ENCODE peak calls at places on chromosomes 2 and 18, in seven cellular contexts. Z, E, K, H, F, C and W are unnamed samples.

GRCh38 chr2:127046579-127046978 is 60.4 kb downstream of the BIN1 start:
- DNase-seq in K (no peak), E (no peak), F (no peak), Z (no peak), C (peak), H (peak), W (no peak)

GRCh38 chr18:7317804-7318231 is 86.9 kb downstream of the LRRC30 start:
- DNase-seq in H (no peak), E (no peak), C (no peak), F (no peak), K (no peak), Z (no peak), W (no peak)

GRCh38 chr18:62856294-62856693 is 141.0 kb downstream of the PHLPP1 start:
- DNase-seq in Z (no peak), K (no peak), E (no peak), F (no peak), C (no peak), H (no peak), W (no peak)

GRCh38 chr2:209648714-209649113 is 122.9 kb upstream of the UNC80 start:
- DNase-seq in H (no peak), E (peak), Z (no peak), F (peak), K (no peak), C (no peak), W (no peak)

GRCh38 chr18:43572165-43572564 is 294.9 kb upstream of the SYT4 start:
- DNase-seq in F (no peak), H (no peak), E (no peak), Z (no peak), K (no peak), C (no peak), W (no peak)

GRCh38 chr2:9552491-9553178 is 3.0 kb downstream of the ADAM17 start:
- DNase-seq in Z (no peak), K (no peak), E (peak), F (peak), C (no peak), H (no peak), W (no peak)

GRCh38 chr2:203972066-203972465 is 35.5 kb downstream of the ICOS start:
- DNase-seq in Z (no peak), F (no peak), K (no peak), H (no peak), C (no peak), E (no peak), W (no peak)

GRCh38 chr2:113755690-113756063 is 765 bp downstream of the SLC35F5 start:
- DNase-seq in C (no peak), Z (no peak), K (no peak), E (peak), F (peak), H (no peak), W (no peak)

GRCh38 chr2:189165656-189166380 is 13.7 kb downstream of the COL5A2 start:
- DNase-seq in E (no peak), K (no peak), C (no peak), H (no peak), Z (no peak), F (no peak), W (no peak)

GRCh38 chr2:69890881-69891280 is 2.9 kb upstream of the SNRNP27 start:
- DNase-seq in H (no peak), K (no peak), C (no peak), E (no peak), F (no peak), Z (no peak), W (no peak)

GRCh38 chr2:99860720-99861375 is 281.5 kb downstream of the AFF3 start:
- DNase-seq in F (no peak), Z (no peak), K (no peak), H (no peak), E (peak), C (no peak), W (no peak)

GRCh38 chr18:79590191-79591039 is 89.2 kb upstream of the CTDP1 start:
- DNase-seq in Z (no peak), E (no peak), F (peak), C (no peak), H (no peak), K (no peak), W (peak)

GRCh38 chr2:239898292-239898925 is 126.7 kb downstream of the NDUFA10 start:
- DNase-seq in F (no peak), C (peak), Z (no peak), H (no peak), K (no peak), E (no peak), W (no peak)

GRCh38 chr18:45467307-45467706 is 148.0 kb upstream of the SLC14A2 start:
- DNase-seq in Z (no peak), F (no peak), E (no peak), C (no peak), H (no peak), K (no peak), W (no peak)

GRCh38 chr18:500556-501405 is at the start of gene COLEC12:
- DNase-seq in E (no peak), Z (peak), C (peak), H (no peak), F (peak), K (peak), W (peak)

GRCh38 chr18:23499571-23499889 is 3.8 kb upstream of the RMC1 start:
- DNase-seq in Z (no peak), K (no peak), H (no peak), E (no peak), F (no peak), C (no peak), W (no peak)

GRCh38 chr2:138877421-138877820 is 97.2 kb upstream of the NXPH2 start:
- DNase-seq in E (no peak), F (no peak), K (no peak), H (no peak), Z (no peak), C (no peak), W (no peak)

GRCh38 chr18:25169701-25170100 is 182.3 kb downstream of the ZNF521 start:
- DNase-seq in F (no peak), C (no peak), E (peak), K (no peak), Z (no peak), H (no peak), W (no peak)

GRCh38 chr2:191638079-191638801 is 39.7 kb upstream of the NABP1 start:
- DNase-seq in F (no peak), K (no peak), H (no peak), Z (no peak), C (no peak), E (no peak), W (no peak)

GRCh38 chr2:191636586-191636985 is 41.4 kb upstream of the NABP1 start:
- DNase-seq in C (no peak), Z (no peak), H (no peak), E (no peak), F (no peak), K (no peak), W (no peak)

GRCh38 chr2:191637182-191638078 is 40.5 kb upstream of the NABP1 start:
- DNase-seq in H (no peak), C (no peak), F (peak), K (no peak), E (peak), Z (no peak), W (no peak)

GRCh38 chr2:191636235-191636543 is 41.7 kb upstream of the NABP1 start:
- DNase-seq in C (no peak), Z (no peak), E (peak), K (no peak), H (no peak), F (peak), W (no peak)

DNA sequence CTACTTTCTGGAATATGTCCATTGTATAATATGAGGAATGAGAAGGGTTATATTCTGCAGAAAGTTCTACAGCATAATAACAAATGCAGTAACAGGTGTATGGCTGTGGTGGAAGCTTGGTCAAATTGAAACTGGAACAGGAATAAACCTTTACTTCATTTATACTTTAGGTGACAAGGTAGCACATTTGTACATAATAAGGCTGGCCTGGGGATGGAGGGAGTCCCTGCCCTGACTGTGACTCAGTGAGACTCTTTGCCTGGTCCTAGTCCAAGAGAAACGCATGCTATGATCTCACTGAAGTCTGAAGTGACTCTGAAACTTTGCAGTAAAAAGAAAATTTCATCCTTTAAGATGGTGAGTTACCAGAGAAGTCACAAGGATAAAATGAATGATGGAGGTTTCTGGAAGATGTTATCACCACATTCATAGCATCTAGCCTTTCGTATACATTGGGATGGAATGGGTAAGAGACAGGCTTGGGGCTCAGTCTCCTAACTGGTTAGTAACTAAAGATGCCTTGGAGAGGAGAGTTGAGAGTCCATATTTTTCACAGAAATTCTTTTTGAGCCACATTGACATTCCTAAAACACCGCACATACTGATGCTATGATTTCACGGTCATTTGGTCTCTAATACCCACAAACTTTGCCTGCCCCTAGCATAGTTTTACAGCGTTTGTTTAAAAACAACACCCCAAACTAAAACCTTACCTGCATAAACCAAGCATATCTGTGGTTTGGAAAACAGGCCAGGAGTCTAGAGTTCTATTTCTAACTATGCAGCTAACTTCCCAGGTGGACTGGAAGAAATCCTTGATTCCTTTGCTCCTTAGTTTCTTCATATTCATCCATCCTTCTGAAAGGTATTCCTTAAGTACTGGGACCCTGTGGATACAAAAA is 42.4 kb upstream of the NABP1 start:
- DNase-seq in E (peak), K (no peak), C (no peak), H (no peak), F (peak), Z (no peak), W (no peak)
- H3K27ac ChIP-seq in E (peak), K (no peak), C (no peak), H (no peak), F (no peak), Z (no peak), W (no peak)

GRCh38 chr2:108855194-108855593 is 68.6 kb downstream of the CCDC138 start:
- DNase-seq in E (peak), F (peak), K (no peak), Z (no peak), H (no peak), C (no peak), W (no peak)
- TF ChIP-seq CTCF in E (peak), F (no peak), K (no peak), Z (no peak), H (no peak), C (no peak), W (peak)

GRCh38 chr2:38113999-38114708 is 38.2 kb upstream of the CYP1B1 start:
- DNase-seq in H (no peak), C (no peak), K (no peak), E (peak), Z (no peak), F (peak), W (no peak)

GRCh38 chr2:38115216-38116012 is 39.5 kb upstream of the CYP1B1 start:
- DNase-seq in Z (peak), H (peak), F (peak), C (peak), K (no peak), E (peak), W (peak)

GRCh38 chr2:38109732-38110181 is 33.8 kb upstream of the CYP1B1 start:
- DNase-seq in Z (no peak), H (no peak), K (no peak), F (no peak), C (no peak), E (no peak), W (no peak)

GRCh38 chr2:38116762-38117161 is 40.8 kb upstream of the CYP1B1 start:
- DNase-seq in F (peak), C (no peak), Z (no peak), H (no peak), K (no peak), E (peak), W (no peak)

DNA sequence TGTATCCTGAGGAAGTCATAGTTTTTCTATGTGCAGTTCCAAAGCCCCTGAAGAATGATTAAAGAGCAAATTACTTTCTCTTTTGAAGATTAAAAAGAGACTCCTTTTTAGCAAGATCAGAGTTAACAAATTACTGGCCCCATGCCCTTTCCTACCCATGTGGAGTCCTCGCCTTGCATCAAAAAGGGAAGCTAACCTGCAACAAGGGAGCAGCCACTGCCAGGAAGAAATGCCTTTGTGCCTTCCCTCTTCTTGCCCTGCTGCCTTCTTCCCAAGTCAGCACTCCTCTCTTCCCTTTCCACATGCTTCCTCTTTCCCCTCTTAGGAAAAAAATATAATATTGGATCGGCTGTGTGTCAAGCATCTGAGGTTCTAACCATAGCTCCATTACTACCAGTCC is 37.1 kb upstream of the CYP1B1 start:
- DNase-seq in E (no peak), H (peak), K (no peak), Z (no peak), C (no peak), F (no peak), W (no peak)
- H3K27ac ChIP-seq in E (no peak), H (no peak), K (no peak), Z (no peak), C (no peak), F (no peak), W (peak)

GRCh38 chr2:218272531-218273212 is 2.4 kb downstream of the PNKD start:
- DNase-seq in K (peak), C (peak), E (peak), F (peak), H (peak), Z (peak), W (peak)
- TF ChIP-seq CTCF in K (peak), C (no peak), E (peak), F (peak), H (peak), Z (peak), W (peak)

GRCh38 chr2:233075966-233076339 is 15.8 kb downstream of the INPP5D start:
- DNase-seq in E (no peak), K (no peak), H (no peak), C (no peak), Z (peak), F (no peak), W (no peak)
- H3K27ac ChIP-seq in E (no peak), K (no peak), H (no peak), C (no peak), Z (no peak), F (no peak), W (peak)

GRCh38 chr18:3121256-3121655 is 98.5 kb downstream of the MYOM1 start:
- DNase-seq in E (no peak), C (no peak), Z (no peak), F (peak), K (no peak), H (no peak), W (no peak)
- TF ChIP-seq CTCF in E (no peak), C (no peak), Z (no peak), F (peak), K (no peak), H (no peak), W (no peak)